ENCODE peak calls at places on chromosomes 7 and 10, in four cellular contexts. B is hepatocyte, N is fibroblast of lung, F is GM23338. X is an unnamed sample.

GRCh38 chr10:95451568-95452524 is 109.3 kb downstream of the SORBS1 start:
- DNase-seq in B (no peak), F (no peak), N (peak; percentile 81), X (no peak)

GRCh38 chr10:42896735-42897134 is 114.1 kb downstream of the BMS1 start:
- DNase-seq in N (no peak), B (no peak), F (no peak), X (no peak)

GRCh38 chr7:150835702-150836280 is 16.5 kb upstream of the AOC1 start:
- DNase-seq in F (no peak), B (no peak), N (no peak), X (no peak)

GRCh38 chr10:131726967-131727366 is 173.8 kb upstream of the PPP2R2D start:
- DNase-seq in F (no peak), B (no peak), N (no peak), X (no peak)

GRCh38 chr10:46557319-46558140 is 1.1 kb upstream of the GPRIN2 start:
- DNase-seq in N (no peak), F (peak; percentile 77), B (no peak), X (no peak)

GRCh38 chr7:27110163-27110976 is 7.9 kb upstream of the HOXA2 start:
- DNase-seq in N (peak; percentile 98), F (peak; percentile 74), B (peak; percentile 67), X (no peak)

GRCh38 chr10:104350146-104350635 is 3.4 kb upstream of the CFAP58 start:
- DNase-seq in F (peak; percentile 81), B (peak; percentile 74), N (peak; percentile 69), X (peak; percentile 83)

GRCh38 chr7:154862153-154862791 is 140.7 kb downstream of the PAXIP1 start:
- DNase-seq in F (no peak), B (no peak), N (no peak), X (peak; percentile 18)

GRCh38 chr7:129262333-129262732 is 37.5 kb downstream of the AHCYL2 start:
- DNase-seq in B (no peak), N (peak; percentile 49), F (no peak), X (no peak)

GRCh38 chr10:111785921-111786320 is 397.6 kb downstream of the GPAM start:
- DNase-seq in B (no peak), F (no peak), N (no peak), X (no peak)

GRCh38 chr10:37713642-37714041 is 143.8 kb downstream of the ZNF248 start:
- DNase-seq in F (no peak), B (no peak), N (no peak), X (no peak)

GRCh38 chr10:70295321-70295720 is 11.5 kb upstream of the NPFFR1 start:
- DNase-seq in N (no peak), B (no peak), F (no peak), X (no peak)

GRCh38 chr10:124649209-124649608 is 95.0 kb downstream of the FAM53B start:
- DNase-seq in N (no peak), F (no peak), B (no peak), X (no peak)

GRCh38 chr10:72086466-72087391 is 1.6 kb downstream of the SPOCK2 start:
- DNase-seq in F (peak; percentile 75), N (peak; percentile 58), B (no peak), X (peak; percentile 63)

GRCh38 chr10:119634219-119634544 is 17.0 kb upstream of the BAG3 start:
- DNase-seq in F (no peak), N (peak; percentile 19), B (no peak), X (no peak)

GRCh38 chr7:35670856-35671569 is 23.9 kb downstream of the HERPUD2 start:
- DNase-seq in N (no peak), F (peak; percentile 54), B (no peak), X (no peak)

GRCh38 chr7:50085344-50085743 is 7.7 kb downstream of the ZPBP start:
- DNase-seq in N (no peak), B (no peak), F (peak; percentile 50), X (no peak)

GRCh38 chr7:74092964-74093339 is 9.3 kb downstream of the LIMK1 start:
- DNase-seq in N (peak; percentile 59), F (peak; percentile 28), B (no peak), X (peak; percentile 85)

GRCh38 chr7:139753079-139753692 is 24.6 kb downstream of the HIPK2 start:
- DNase-seq in F (peak; percentile 49), N (no peak), B (no peak), X (no peak)

GRCh38 chr10:121437596-121437995 is 160.6 kb downstream of the FGFR2 start:
- DNase-seq in B (peak; percentile 37), N (no peak), F (peak; percentile 13), X (no peak)

GRCh38 chr10:83965473-83965872 is 173.8 kb upstream of the GHITM start:
- DNase-seq in B (no peak), F (peak; percentile 57), N (no peak), X (no peak)

GRCh38 chr10:7408003-7408493 is 2.8 kb downstream of the SFMBT2 start:
- DNase-seq in N (peak; percentile 51), B (peak; percentile 41), F (peak; percentile 63), X (no peak)

GRCh38 chr7:4185736-4186512 is 496.2 kb upstream of the FOXK1 start:
- DNase-seq in B (no peak), N (no peak), F (no peak), X (no peak)

GRCh38 chr7:154769527-154769926 is 233.4 kb downstream of the PAXIP1 start:
- DNase-seq in F (no peak), B (no peak), N (no peak), X (no peak)

GRCh38 chr10:132175907-132176581 is 10.7 kb upstream of the DPYSL4 start:
- DNase-seq in N (no peak), F (peak; percentile 44), B (no peak), X (no peak)

GRCh38 chr10:110137142-110137545 is 70.3 kb upstream of the MXI1 start:
- DNase-seq in B (peak; percentile 84), N (peak; percentile 60), F (peak; percentile 87), X (peak; percentile 83)

GRCh38 chr10:79168231-79168630 is 99.5 kb downstream of the ZMIZ1 start:
- DNase-seq in F (no peak), N (no peak), B (no peak), X (no peak)

GRCh38 chr10:8594176-8594575 is 539.7 kb downstream of the GATA3 start:
- DNase-seq in N (no peak), F (no peak), B (no peak), X (no peak)
- H3K4me3 ChIP-seq in N (no peak overlapping the region), F (no peak overlapping the region), B (no peak overlapping the region), X (no peak overlapping the region)

GRCh38 chr7:1918881-1919525 is 248.9 kb downstream of the ELFN1 start:
- DNase-seq in B (no peak), F (no peak), N (no peak), X (no peak)

GRCh38 chr7:1915956-1916620 is 246.0 kb downstream of the ELFN1 start:
- DNase-seq in B (no peak), F (no peak), N (no peak), X (no peak)

GRCh38 chr7:1916621-1916970 is 246.5 kb downstream of the ELFN1 start:
- DNase-seq in B (no peak), F (no peak), N (no peak), X (no peak)

GRCh38 chr7:1918063-1918645 is 248.1 kb downstream of the ELFN1 start:
- DNase-seq in B (no peak), N (no peak), F (no peak), X (no peak)

GRCh38 chr7:1917221-1918062 is 247.4 kb downstream of the ELFN1 start:
- DNase-seq in B (no peak), N (peak; percentile 57), F (no peak), X (no peak)
- H4K20me1 ChIP-seq in B (no peaks in the 10 kb centered on the region), N (no peaks in the 10 kb centered on the region), F (peaks cover 4% of the 10 kb centered on the region), X (no peaks in the 10 kb centered on the region)

DNA sequence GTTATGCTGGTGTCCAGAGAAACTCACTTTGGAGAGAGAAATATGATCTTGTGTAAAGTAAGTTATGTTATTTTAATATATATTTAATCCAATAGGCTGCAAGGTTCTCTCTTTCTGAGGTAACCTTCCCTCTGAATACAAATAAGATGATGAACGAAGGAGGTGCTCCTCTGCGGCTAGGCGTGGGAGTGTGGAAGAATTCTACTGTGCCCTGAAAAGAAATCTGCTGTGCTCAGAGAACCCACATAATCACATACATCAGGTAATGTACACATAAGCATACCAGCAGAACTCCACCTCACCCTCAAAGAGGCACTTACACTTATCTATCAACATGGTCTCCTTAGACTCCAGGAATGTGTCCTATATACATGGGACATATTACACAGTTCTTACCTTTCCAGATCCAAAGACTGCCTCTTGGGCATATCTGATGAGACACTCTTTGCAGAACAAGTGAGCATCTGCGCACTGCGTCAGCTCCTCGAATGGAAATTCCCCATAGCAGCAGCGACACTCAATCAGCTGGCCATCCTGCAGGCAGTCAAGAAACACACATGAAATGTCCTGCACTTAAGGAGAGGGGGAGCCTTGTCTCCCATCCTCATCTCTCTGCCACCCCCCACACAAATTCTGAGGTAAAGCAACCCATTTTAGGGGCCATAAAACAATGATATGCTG is 66.7 kb downstream of the RNF216 start:
- DNase-seq in B (no peak), N (no peak), F (no peak), X (no peak)
- H3K36me3 ChIP-seq in B (no peaks in the 10 kb centered on the region), N (peaks cover 6% of the 10 kb centered on the region), F (peaks cover 18% of the 10 kb centered on the region), X (peaks cover 69% of the 10 kb centered on the region)

GRCh38 chr7:55573234-55573504 is 867 bp upstream of the VOPP1 start:
- DNase-seq in B (no peak), F (peak; percentile 47), N (no peak), X (no peak)
- H3K4me3 ChIP-seq in B (peak overlapping the region; percentile 83), F (peak overlapping the region; percentile 93), N (no peak overlapping the region), X (peak overlapping the region; percentile 73)

GRCh38 chr7:32890553-32891045 is 961 bp downstream of the KBTBD2 start:
- DNase-seq in B (peak; percentile 70), N (peak; percentile 62), F (peak; percentile 27), X (peak; percentile 73)
- H4K20me1 ChIP-seq in B (peaks cover 43% of the 10 kb centered on the region), N (no peaks in the 10 kb centered on the region), F (peaks cover 40% of the 10 kb centered on the region), X (peaks cover 35% of the 10 kb centered on the region)

GRCh38 chr7:152177696-152178404 is 152.4 kb downstream of the GALNT11 start:
- DNase-seq in N (peak; percentile 32), B (no peak), F (no peak), X (no peak)
- H3K36me3 ChIP-seq in N (peaks cover 23% of the 10 kb centered on the region), B (peaks cover 7% of the 10 kb centered on the region), F (peaks cover 14% of the 10 kb centered on the region), X (peaks cover 93% of the 10 kb centered on the region)

GRCh38 chr10:80265740-80266512 is 23.5 kb downstream of the MAT1A start:
- DNase-seq in F (peak; percentile 37), N (no peak), B (no peak), X (no peak)

GRCh38 chr10:80259405-80259871 is 30.0 kb downstream of the MAT1A start:
- DNase-seq in B (no peak), N (no peak), F (no peak), X (no peak)

GRCh38 chr10:80264081-80265056 is 25.1 kb downstream of the MAT1A start:
- DNase-seq in B (no peak), N (no peak), F (no peak), X (no peak)

GRCh38 chr10:80261316-80262030 is 28.0 kb downstream of the MAT1A start:
- DNase-seq in B (no peak), N (no peak), F (no peak), X (no peak)

GRCh38 chr10:80260295-80261243 is 28.9 kb downstream of the MAT1A start:
- DNase-seq in F (peak; percentile 78), N (no peak), B (no peak), X (peak; percentile 27)
- H3K4me3 ChIP-seq in F (no peak overlapping the region), N (no peak overlapping the region), B (no peak overlapping the region), X (no peak overlapping the region)

X was measured in OCI-LY7.